ENCODE peak calls at places on chromosomes 5 and 9, in four cellular contexts. W is GM23248, D is left ventricle myocardium inferior, S is heart right ventricle. Z is an unnamed sample. For H3K36me3 and H3K9me3, the result is how much of the 10 kb centered on the place peaks cover.

GRCh38 chr9:122190597-122191381 is 31.1 kb downstream of the MORN5 start:
- DNase-seq in W (peak), D (no peak), S (no peak), Z (no peak)

GRCh38 chr5:180047667-180048066 is 23.9 kb downstream of the RNF130 start:
- DNase-seq in W (no peak), D (peak), S (peak), Z (no peak)

GRCh38 chr5:11904270-11904906 is at the start of gene CTNND2:
- DNase-seq in W (peak), D (no peak), S (peak), Z (no peak)

GRCh38 chr9:78097541-78097940 is 65.9 kb upstream of the GNAQ start:
- DNase-seq in W (no peak), D (no peak), S (no peak), Z (no peak)

GRCh38 chr9:127058645-127059021 is 63.8 kb downstream of the ANGPTL2 start:
- DNase-seq in W (peak), D (no peak), S (no peak), Z (no peak)

GRCh38 chr9:69001921-69002320 is 12.0 kb downstream of the PRKACG start:
- DNase-seq in W (no peak), D (no peak), S (no peak), Z (no peak)

GRCh38 chr9:33651125-33651524 is 127.1 kb downstream of the ANKRD18B start:
- DNase-seq in W (no peak), D (no peak), S (no peak), Z (no peak)

GRCh38 chr5:136985785-136986475 is 513.2 kb downstream of the SPOCK1 start:
- DNase-seq in W (no peak), D (no peak), S (no peak), Z (no peak)

GRCh38 chr9:2292733-2293132 is 277.6 kb downstream of the SMARCA2 start:
- DNase-seq in W (no peak), D (no peak), S (no peak), Z (no peak)

GRCh38 chr5:13708906-13709305 is 235.6 kb downstream of the DNAH5 start:
- DNase-seq in W (no peak), D (no peak), S (no peak), Z (no peak)

GRCh38 chr5:77638763-77639451 is 394 bp upstream of the OTP start:
- DNase-seq in W (peak), D (no peak), S (no peak), Z (no peak)

GRCh38 chr5:53403291-53403690 is 77.1 kb upstream of the FST start:
- DNase-seq in W (no peak), D (no peak), S (no peak), Z (no peak)

GRCh38 chr5:179355976-179356968 is 11.0 kb upstream of the ADAMTS2 start:
- DNase-seq in W (peak), D (no peak), S (no peak), Z (no peak)

GRCh38 chr9:112203536-112203935 is 28.4 kb upstream of the SUSD1 start:
- DNase-seq in W (peak), D (no peak), S (no peak), Z (no peak)

GRCh38 chr5:37724395-37725125 is 115.3 kb downstream of the GDNF start:
- DNase-seq in W (peak), D (no peak), S (no peak), Z (no peak)

GRCh38 chr9:4339357-4339756 is 39.5 kb upstream of the GLIS3 start:
- DNase-seq in W (peak), D (peak), S (peak), Z (peak)

GRCh38 chr5:132365213-132365612 is 4.3 kb upstream of the SLC22A5 start:
- DNase-seq in W (peak), D (no peak), S (no peak), Z (no peak)

GRCh38 chr9:123893831-123894460 is 36.0 kb downstream of the DENND1A start:
- DNase-seq in W (peak), D (no peak), S (no peak), Z (no peak)

GRCh38 chr5:114243281-114243982 is 118.4 kb upstream of the KCNN2 start:
- DNase-seq in W (no peak), D (no peak), S (no peak), Z (no peak)

GRCh38 chr5:157855404-157855994 is 3.4 kb downstream of the CLINT1 start:
- DNase-seq in W (peak), D (peak), S (no peak), Z (peak)

GRCh38 chr5:14591548-14591947 is 10.0 kb downstream of the OTULINL start:
- DNase-seq in W (no peak), D (no peak), S (no peak), Z (no peak)

GRCh38 chr9:96883922-96884321 is 29.6 kb upstream of the ZNF782 start:
- DNase-seq in W (peak), D (no peak), S (no peak), Z (no peak)

GRCh38 chr5:143014017-143014651 is 244.0 kb downstream of the ARHGAP26 start:
- DNase-seq in W (peak), D (peak), S (peak), Z (peak)

GRCh38 chr9:108836771-108837170 is 19.0 kb downstream of the ACTL7B start:
- DNase-seq in W (no peak), D (no peak), S (no peak), Z (no peak)

DNA sequence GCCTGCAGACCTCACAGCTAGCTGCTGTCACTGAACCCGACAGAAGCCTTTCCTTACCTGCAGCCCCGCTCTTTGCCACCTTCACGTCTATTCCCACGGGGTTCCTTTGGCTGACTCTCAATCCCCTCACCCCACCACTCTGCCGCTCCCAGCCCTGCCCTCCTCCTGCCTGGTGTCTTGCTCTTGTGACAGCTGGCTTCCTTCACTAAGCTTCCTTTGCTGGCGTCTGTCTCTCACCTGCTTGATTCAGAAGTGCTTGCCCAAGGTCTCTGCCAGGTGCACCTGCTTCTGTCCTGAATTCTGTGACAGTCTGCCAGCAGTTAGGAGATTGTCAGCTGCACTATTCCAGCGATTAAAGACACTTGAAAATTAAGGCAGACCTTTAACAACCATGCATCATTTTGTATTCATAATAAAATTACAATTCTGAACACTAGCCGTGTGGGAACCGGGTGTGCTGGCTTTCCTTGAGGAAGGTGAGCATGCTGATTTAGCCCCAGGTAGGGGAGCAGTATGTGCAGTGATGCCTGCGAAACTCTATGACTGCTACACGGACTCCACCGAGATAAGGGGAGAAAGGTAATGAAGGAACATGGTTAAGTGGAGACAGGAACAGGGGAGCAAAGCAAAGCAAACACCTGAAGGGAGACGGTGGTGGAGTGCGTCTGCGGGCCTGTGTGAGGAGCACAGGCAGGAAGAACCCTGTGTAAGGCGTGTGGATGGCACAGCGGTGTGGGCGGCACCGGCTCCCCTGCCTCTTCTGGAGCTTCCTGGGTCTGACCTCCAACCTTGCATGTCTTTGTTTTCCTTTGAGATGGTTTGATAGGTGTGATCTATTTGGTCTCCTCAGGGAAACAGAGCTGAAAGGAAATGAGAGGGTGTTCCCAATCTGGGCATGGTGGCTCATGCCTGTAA is 80.1 kb upstream of the CACNA1B start:
- DNase-seq in W (no peak), D (no peak), S (no peak), Z (no peak)
- H3K36me3 ChIP-seq in W (under half), D (half or more), S (under half), Z (under half)

DNA sequence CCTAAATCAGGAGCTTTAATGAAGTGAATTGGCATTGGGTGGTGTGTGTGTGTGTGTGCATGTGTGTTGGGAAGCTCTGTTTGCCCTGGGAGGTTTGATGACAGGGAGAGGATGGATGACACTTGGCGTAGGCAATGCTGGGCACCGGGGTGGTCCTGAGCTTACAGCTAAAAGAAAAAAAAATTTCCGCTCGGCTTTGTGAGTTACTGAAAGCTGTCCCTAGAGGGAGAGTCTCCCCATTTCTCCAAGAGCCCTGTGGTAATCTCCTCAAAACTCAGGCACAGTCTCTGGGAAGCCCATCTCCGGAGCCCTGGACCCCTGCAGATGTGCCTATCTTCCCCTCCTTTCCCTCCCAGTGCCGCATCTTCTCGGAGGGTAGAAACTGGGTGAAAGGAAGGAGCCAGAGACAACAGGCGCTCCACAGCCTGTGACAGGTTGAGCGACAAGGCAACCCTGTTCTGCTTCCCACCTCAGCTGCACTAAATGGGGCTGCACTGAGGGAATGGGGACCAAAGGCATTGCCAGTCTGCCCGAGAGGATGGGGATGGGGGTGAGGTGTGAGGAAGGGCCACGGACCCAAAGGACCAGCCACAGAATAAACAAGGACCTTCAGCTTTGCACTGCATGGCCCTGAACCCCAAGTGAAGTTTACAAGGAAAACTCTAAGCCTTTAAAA is 35.8 kb upstream of the TIFAB start:
- DNase-seq in W (peak), D (no peak), S (no peak), Z (no peak)
- H3K4me3 ChIP-seq in W (peak), D (no peak), S (no peak), Z (no peak)

GRCh38 chr5:9025942-9026341 is 519.9 kb downstream of the SEMA5A start:
- DNase-seq in W (peak), D (no peak), S (no peak), Z (no peak)
- H3K9me3 ChIP-seq in W (under half), D (half or more), S (under half), Z (under half)

GRCh38 chr9:91360551-91361293 is 996 bp downstream of the AUH start:
- DNase-seq in W (peak), D (no peak), S (no peak), Z (peak)

GRCh38 chr9:91359083-91359482 is 2.6 kb downstream of the AUH start:
- DNase-seq in W (no peak), D (no peak), S (no peak), Z (no peak)

GRCh38 chr9:91349115-91349555 is 12.6 kb downstream of the AUH start:
- DNase-seq in W (no peak), D (no peak), S (no peak), Z (no peak)

GRCh38 chr9:91359734-91360470 is 1.8 kb downstream of the AUH start:
- DNase-seq in W (peak), D (no peak), S (no peak), Z (no peak)

DNA sequence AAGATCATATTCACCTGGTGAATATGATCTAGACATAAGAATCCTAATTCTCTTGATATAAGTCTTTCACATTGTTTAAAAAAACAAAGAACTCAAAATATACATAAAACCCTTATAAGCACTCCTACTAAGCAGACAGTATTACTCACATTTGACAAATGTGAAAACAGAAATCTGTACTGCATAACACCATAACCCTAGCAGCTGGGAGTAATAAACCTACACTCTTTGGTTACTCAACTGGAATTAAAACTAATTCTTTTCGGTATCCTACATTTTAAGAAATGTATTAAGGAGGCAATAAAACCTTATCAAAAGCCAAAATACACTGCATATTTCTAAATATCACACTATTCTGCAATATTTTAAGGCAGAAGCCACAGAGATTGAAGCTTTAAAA is 6.9 kb downstream of the AUH start:
- DNase-seq in W (peak), D (no peak), S (no peak), Z (no peak)
- H3K36me3 ChIP-seq in W (under half), D (half or more), S (under half), Z (under half)

GRCh38 chr5:43007911-43008368 is 32.2 kb downstream of the ANXA2R start:
- DNase-seq in W (peak), D (peak), S (peak), Z (peak)

GRCh38 chr5:43008369-43009158 is 31.6 kb downstream of the ANXA2R start:
- DNase-seq in W (peak), D (peak), S (peak), Z (peak)

GRCh38 chr5:43007246-43007910 is 32.7 kb downstream of the ANXA2R start:
- DNase-seq in W (peak), D (peak), S (peak), Z (peak)

GRCh38 chr5:43010956-43011355 is 29.2 kb downstream of the ANXA2R start:
- DNase-seq in W (peak), D (no peak), S (no peak), Z (no peak)

DNA sequence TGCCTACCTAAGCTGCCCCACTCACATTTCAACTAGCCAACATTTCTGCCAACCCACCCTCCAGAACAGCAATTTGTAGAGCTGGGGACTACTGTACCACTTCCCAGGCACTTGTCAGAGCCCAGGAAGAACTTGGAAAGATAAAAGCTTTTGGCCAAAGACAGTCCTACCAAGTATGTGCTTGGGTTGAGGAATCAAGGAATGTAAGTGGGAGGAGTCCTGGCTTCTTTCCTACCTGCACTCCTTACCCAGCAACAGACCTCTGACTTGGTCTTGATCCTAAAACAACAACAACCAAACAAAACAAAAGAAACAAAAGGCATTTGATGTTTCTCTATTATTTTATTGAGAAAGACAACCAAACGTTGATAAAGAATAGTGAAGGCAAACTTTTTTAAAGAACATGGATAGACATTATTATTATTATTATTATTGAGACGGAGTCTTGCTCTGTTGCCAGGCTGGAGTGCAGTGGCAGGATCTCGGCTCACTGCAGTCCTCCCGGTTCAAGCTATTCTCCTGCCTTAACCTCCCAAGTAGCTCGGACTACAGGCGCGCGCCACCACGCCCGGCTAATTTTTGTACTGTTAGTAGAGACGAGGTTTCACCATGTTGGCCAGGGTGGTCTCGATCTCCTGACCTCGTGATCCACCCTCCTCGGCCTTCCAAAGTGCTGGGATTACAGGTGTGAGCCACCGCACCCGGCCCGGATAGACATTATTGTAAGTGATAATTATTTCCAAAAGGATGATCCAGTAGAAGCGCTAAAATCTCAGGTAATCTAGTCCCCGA is 33.5 kb downstream of the ANXA2R start:
- DNase-seq in W (peak), D (no peak), S (no peak), Z (no peak)
- H3K4me3 ChIP-seq in W (peak), D (peak), S (peak), Z (no peak)

GRCh38 chr5:153866176-153866575 is 172.5 kb downstream of the FAM114A2 start:
- DNase-seq in W (peak), D (no peak), S (no peak), Z (no peak)
- H3K9me3 ChIP-seq in W (under half), D (under half), S (under half), Z (under half)